ENCODE peak calls at places on chromosomes 11 and 22, in seven cellular contexts. K, Y, N, J, T, Q and Z are unnamed samples.

GRCh38 chr11:109264128-109264527 is 157.9 kb upstream of the C11orf87 start:
- DNase-seq in T (no peak), N (no peak), J (no peak), Q (no peak), Y (no peak), K (no peak), Z (no peak)

GRCh38 chr11:46755962-46756361 is 36.9 kb downstream of the F2 start:
- DNase-seq in K (no peak), N (no peak), Y (no peak), T (no peak), Q (no peak), J (no peak), Z (no peak)

GRCh38 chr11:46006418-46007070 is 84.1 kb downstream of the LARGE2 start:
- DNase-seq in Q (peak), J (no peak), N (peak), K (peak), Y (peak), T (peak), Z (no peak)

GRCh38 chr11:71281901-71282300 is 29.5 kb upstream of the SHANK2 start:
- DNase-seq in Q (no peak), T (no peak), Y (no peak), N (no peak), J (no peak), K (no peak), Z (no peak)

GRCh38 chr11:64885367-64886286 is 7.2 kb upstream of the EHD1 start:
- DNase-seq in Q (no peak), Y (no peak), K (no peak), N (peak), J (peak), T (no peak), Z (peak)

GRCh38 chr22:20514658-20515406 is 7.4 kb downstream of the MED15 start:
- DNase-seq in Q (no peak), J (peak), Y (no peak), T (peak), N (peak), K (peak), Z (peak)

GRCh38 chr11:107018902-107019493 is 722 bp upstream of the GUCY1A2 start:
- DNase-seq in Y (peak), J (no peak), K (peak), T (no peak), N (peak), Q (peak), Z (no peak)

GRCh38 chr22:50581950-50582561 is 593 bp downstream of the CHKB start:
- DNase-seq in Y (no peak), T (no peak), J (no peak), N (peak), Q (no peak), K (no peak), Z (no peak)

GRCh38 chr11:86275493-86276370 is 26.3 kb upstream of the HIKESHI start:
- DNase-seq in J (no peak), N (no peak), K (no peak), T (no peak), Y (no peak), Q (no peak), Z (no peak)
- TF ChIP-seq CTCF in J (no peak), N (no peak), K (no peak), T (no peak), Y (peak), Q (no peak), Z (no peak)

GRCh38 chr22:23856721-23857605 is 712 bp upstream of the SLC2A11 start:
- DNase-seq in N (peak), Y (peak), J (no peak), K (no peak), T (peak), Q (peak), Z (no peak)
- TF ChIP-seq CTCF in N (no peak), Y (peak), J (peak), K (no peak), T (peak), Q (no peak), Z (no peak)

DNA sequence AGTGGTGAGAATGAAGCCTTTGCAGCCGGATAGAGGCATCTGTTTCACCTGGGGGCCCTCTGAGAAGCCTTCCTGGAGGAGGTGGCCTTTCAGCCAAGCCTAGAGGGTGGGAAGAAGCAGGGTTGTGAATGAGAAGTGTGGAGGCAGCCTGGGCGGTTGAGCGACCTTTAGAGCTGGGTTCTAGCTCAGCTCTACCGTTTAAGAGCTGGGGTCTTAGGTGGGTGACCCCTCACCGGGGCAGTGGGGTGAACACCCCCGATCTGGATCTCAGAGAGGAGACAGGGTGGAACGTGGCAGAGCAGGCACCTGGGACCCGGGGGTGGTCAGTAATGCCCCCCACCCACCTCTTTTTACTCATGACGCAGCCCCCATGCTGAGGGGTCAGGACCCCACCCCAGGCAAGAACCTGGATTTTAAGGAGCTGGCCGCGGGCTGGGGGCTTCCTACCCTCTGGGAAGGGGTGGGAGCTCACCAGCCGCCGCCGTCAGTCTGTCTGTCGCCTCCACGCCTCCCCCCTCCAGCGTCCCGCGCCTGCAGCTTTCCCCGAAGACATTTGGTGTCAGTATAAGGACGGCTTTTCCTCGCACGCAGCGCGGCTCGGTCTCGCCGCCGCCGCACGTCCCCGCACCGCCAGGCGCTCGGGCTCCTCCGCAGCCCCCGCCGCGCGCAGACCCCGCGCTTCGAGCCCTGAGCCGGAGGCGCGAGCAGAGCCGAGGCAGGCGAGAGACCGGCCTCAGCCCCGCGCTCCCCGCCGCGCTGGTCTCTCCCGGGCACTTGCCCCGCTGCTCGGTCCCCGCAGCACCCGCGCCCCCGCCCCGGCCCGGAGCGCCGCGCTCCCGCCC is 13.4 kb upstream of the CACNA1I start:
- DNase-seq in T (no peak), N (no peak), Q (peak), J (no peak), Y (no peak), K (no peak), Z (no peak)
- TF ChIP-seq CTCF in T (peak), N (peak), Q (peak), J (peak), Y (no peak), K (no peak), Z (no peak)

DNA sequence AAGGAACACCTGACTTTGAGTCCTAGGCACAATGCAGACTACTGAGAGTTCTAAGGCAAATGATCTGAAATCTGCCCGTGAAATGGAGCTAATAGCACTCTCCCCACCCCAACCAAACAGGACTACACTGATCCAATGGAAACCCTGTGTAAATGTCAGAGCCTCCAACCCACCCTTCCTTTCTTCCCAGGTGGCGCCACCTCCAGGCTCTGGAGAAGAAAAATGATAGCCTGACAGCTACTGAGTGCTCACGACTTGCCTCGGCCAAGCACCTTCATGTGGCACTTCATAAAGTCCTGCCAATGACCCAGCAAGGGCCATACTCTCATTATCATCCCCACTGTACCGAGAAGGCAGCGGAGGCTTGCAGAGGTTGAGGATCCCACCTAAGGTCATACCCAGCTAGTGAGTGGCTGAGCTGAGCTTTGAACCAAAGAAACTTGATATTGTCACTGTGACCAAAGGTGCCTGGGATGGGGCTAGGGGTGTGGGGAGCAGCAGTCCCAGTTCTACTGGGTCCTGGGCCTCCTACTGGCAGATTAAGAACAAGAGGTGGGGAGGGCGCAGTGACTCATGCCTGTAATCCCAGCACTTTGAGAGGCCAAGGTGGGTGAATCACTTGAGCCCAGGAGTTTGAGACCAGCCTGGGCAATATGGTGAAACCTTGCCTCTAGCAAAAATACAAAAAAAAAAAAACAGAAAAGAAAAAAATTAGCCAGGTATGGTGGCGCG is 20.5 kb downstream of the TST start:
- DNase-seq in J (no peak), K (no peak), N (peak), Q (no peak), T (no peak), Y (no peak), Z (no peak)
- TF ChIP-seq CTCF in J (no peak), K (no peak), N (no peak), Q (no peak), T (no peak), Y (no peak), Z (no peak)

GRCh38 chr11:116454020-116454645 is 318.7 kb downstream of the BUD13 start:
- DNase-seq in N (peak), T (no peak), K (no peak), J (no peak), Q (peak), Y (peak), Z (no peak)
- TF ChIP-seq CTCF in N (peak), T (peak), K (no peak), J (peak), Q (peak), Y (peak), Z (no peak)

GRCh38 chr11:100966366-100966765 is 163.2 kb downstream of the PGR start:
- DNase-seq in Y (no peak), K (no peak), J (no peak), Q (no peak), N (no peak), T (no peak), Z (no peak)
- TF ChIP-seq CTCF in Y (no peak), K (no peak), J (no peak), Q (no peak), N (no peak), T (no peak), Z (no peak)

DNA sequence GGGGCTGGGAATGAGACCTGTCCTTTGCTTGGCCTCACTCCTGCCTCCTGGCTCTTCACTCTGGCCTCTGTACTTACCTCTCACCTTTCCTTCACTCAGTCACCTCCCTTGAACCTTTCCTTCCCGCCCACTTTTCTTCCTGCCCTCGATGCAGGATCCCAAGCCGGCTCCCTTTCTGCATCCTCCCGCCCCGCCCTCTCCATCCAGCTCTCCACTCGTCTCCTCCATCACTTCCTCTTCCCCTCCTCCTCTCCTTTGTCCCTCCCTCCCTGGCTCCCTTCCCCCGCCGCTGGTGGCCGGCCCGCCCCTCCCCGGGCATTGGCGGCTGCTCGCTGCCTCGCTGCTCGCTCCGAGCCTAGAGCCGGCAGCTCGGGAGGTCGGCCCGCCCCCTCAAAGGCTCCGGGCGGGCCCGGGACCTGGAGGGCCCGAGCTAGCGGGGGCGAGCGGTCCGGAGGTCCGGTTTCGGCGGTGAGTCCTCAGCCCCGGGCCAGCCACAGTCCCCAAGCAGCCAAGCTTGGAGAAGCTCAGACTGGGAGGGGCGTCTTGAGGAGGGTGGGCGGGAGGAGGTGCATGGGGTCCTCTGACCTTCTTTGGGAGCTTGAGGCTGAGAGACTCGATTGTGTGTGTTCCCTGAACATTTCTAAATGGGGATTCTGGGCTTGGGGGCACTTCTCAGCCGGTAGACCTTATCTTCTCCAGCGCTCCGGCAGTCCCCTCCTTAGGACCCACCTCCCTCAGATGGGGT is 13.8 kb downstream of the PHLDB1 start:
- DNase-seq in Q (peak), J (peak), T (no peak), K (peak), Y (peak), N (peak), Z (no peak)
- TF ChIP-seq CTCF in Q (no peak), J (no peak), T (no peak), K (no peak), Y (no peak), N (no peak), Z (no peak)

DNA sequence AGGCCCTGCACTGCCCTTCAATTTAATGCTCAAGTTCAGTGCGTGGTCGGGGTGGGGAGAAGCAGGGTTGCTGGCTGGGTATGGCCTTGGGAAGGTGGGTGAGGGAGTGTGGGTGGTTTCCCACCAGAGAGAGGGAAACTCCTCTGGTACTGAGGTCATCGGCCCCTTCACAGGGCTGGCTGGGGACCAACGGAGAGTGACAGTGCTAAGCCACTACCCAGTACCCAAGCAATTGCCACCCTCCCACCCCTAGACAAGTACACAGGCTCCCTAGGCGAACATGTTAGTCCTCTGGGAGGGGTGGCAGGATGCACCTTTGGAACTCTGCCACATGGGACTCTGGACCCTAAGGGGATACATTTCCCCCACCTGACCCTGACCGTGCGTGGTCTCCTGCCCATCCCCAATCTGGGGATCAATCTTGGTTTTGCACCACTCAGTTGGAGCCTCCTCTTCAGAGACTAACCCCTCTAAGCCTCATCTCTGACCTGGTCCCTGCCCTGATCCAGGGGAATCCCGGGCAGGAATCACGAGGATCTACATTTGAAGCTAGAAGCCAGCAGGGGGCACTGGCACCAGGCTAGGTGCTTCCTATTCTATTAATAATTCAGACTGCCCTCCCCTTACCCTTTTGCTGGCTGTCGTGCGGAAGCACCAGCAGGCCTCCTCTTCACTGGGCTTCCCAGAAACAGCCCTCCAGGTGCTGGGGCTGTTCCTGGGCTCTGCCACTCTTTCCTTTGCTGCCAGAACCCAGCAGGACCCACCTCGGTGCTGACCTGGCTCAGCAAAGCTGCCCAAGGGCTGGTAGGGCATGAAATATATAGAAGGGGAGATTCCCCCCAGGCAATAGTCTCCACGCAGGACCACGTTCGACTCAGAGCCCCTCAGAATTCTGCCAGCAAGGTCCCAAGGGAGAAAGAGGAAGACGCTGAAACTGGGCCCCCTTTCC is 377.7 kb downstream of the TENM4 start:
- DNase-seq in K (no peak), Q (peak), T (no peak), Y (peak), N (peak), J (no peak), Z (no peak)
- TF ChIP-seq CTCF in K (no peak), Q (peak), T (peak), Y (peak), N (peak), J (peak), Z (no peak)

GRCh38 chr22:29253561-29254282 is 14.1 kb downstream of the RHBDD3 start:
- DNase-seq in K (no peak), Y (no peak), Q (no peak), T (no peak), J (no peak), N (peak), Z (no peak)
- TF ChIP-seq CTCF in K (no peak), Y (no peak), Q (no peak), T (no peak), J (no peak), N (no peak), Z (no peak)

GRCh38 chr11:117426941-117427340 is 99.3 kb downstream of the CEP164 start:
- DNase-seq in Y (no peak), N (no peak), Q (no peak), J (no peak), K (no peak), T (no peak), Z (no peak)

GRCh38 chr11:117426297-117426685 is 98.6 kb downstream of the CEP164 start:
- DNase-seq in Y (peak), Q (peak), K (peak), T (peak), J (no peak), N (peak), Z (peak)

GRCh38 chr11:117424781-117425180 is 97.1 kb downstream of the CEP164 start:
- DNase-seq in Y (no peak), J (no peak), Q (no peak), T (no peak), K (no peak), N (no peak), Z (no peak)

GRCh38 chr11:117427356-117427874 is 99.8 kb downstream of the CEP164 start:
- DNase-seq in K (no peak), Y (no peak), Q (no peak), N (no peak), T (no peak), J (no peak), Z (no peak)

GRCh38 chr11:117425679-117426296 is 98.1 kb downstream of the CEP164 start:
- DNase-seq in J (no peak), T (no peak), N (no peak), K (no peak), Y (no peak), Q (no peak), Z (no peak)
- TF ChIP-seq CTCF in J (no peak), T (no peak), N (no peak), K (no peak), Y (no peak), Q (no peak), Z (no peak)